ENCODE peak calls at places on chromosome 9, in six cellular contexts. V is A549; U is NCI-H2029 treated with DMSO at 0.1 percent for 48 hours; B is cardiac muscle cell; Y is A172; F is activated naive CD8-positive, alpha-beta T cell treated with anti-CD3 and anti-CD28 coated beads, Interleukin-2, amount 50 U/mL, for 24 hours. C is an unnamed sample.

GRCh38 chr9:5869315-5870019 is 21.2 kb upstream of the MLANA start:
- DNase-seq in V (peak), U (no peak), B (no peak), F (peak), Y (no peak), C (no peak)

GRCh38 chr9:131773911-131774379 is 34.1 kb upstream of the RAPGEF1 start:
- DNase-seq in U (no peak), Y (peak), V (peak), B (peak), F (peak), C (no peak)

GRCh38 chr9:93039976-93040375 is 18.5 kb upstream of the SUSD3 start:
- DNase-seq in U (no peak), Y (no peak), F (no peak), B (no peak), V (no peak), C (no peak)

GRCh38 chr9:128555180-128555721 is 2.9 kb downstream of the SPTAN1 start:
- DNase-seq in V (peak), Y (peak), B (peak), U (no peak), F (no peak), C (no peak)

GRCh38 chr9:111065414-111065813 is 27.1 kb upstream of the LPAR1 start:
- DNase-seq in B (no peak), U (no peak), Y (no peak), F (no peak), V (no peak), C (no peak)

GRCh38 chr9:2787065-2787464 is 56.8 kb downstream of the PUM3 start:
- DNase-seq in V (no peak), B (peak), F (no peak), U (no peak), Y (no peak), C (no peak)

GRCh38 chr9:76835571-76836283 is 70.2 kb downstream of the PRUNE2 start:
- DNase-seq in F (no peak), Y (peak), U (peak), B (peak), V (peak), C (no peak)

GRCh38 chr9:127783644-127784043 is 2.2 kb upstream of the CDK9 start:
- DNase-seq in Y (no peak), B (no peak), V (no peak), F (no peak), U (no peak), C (no peak)

GRCh38 chr9:130320697-130321080 is 55.1 kb downstream of the HMCN2 start:
- DNase-seq in V (peak), Y (no peak), F (peak), U (no peak), B (no peak), C (no peak)

GRCh38 chr9:16090907-16091629 is 538.2 kb downstream of the CCDC171 start:
- DNase-seq in B (no peak), F (no peak), Y (no peak), V (no peak), U (no peak), C (no peak)

GRCh38 chr9:7965091-7965490 is 165.5 kb upstream of the DMAC1 start:
- DNase-seq in F (no peak), B (no peak), V (no peak), U (no peak), Y (no peak), C (no peak)

GRCh38 chr9:94568250-94568889 is 13.5 kb downstream of the PCAT7 start:
- DNase-seq in Y (no peak), V (no peak), F (no peak), B (no peak), U (no peak), C (no peak)

C was measured in RWPE2.